ENCODE peak calls at places on chromosomes 3 and 15, in ten cellular contexts. A, L, G, U, S, Y, Q, M, H and C are unnamed samples.

GRCh38 chr15:63348392-63348791 is 33.3 kb downstream of the CA12 start:
- ATAC-seq in A (no peak), L (no peak), G (no peak), U (no peak), S (no peak), Y (no peak), Q (no peak), M (peak), H (peak), C (peak)

GRCh38 chr3:169953462-169954141 is 13.0 kb upstream of the SEC62 start:
- ATAC-seq in A (no peak), L (peak), G (no peak), U (peak), S (no peak), Y (no peak), Q (no peak), M (peak), H (no peak), C (no peak)

GRCh38 chr3:106126016-106126525 is 257.3 kb upstream of the CBLB start:
- ATAC-seq in A (no peak), L (no peak), G (no peak), U (no peak), S (no peak), Y (no peak), Q (no peak), M (no peak), H (no peak), C (no peak)

GRCh38 chr15:96324192-96324895 is 6.2 kb upstream of the NR2F2 start:
- ATAC-seq in A (no peak), L (no peak), G (no peak), U (no peak), S (no peak), Y (no peak), Q (no peak), M (no peak), H (no peak), C (no peak)

GRCh38 chr15:60374209-60374608 is 23.6 kb downstream of the ANXA2 start:
- ATAC-seq in A (no peak), L (no peak), G (no peak), U (no peak), S (no peak), Y (no peak), Q (no peak), M (no peak), H (no peak), C (no peak)

GRCh38 chr3:186512570-186513302 is 31.4 kb downstream of the CRYGS start:
- ATAC-seq in A (no peak), L (no peak), G (no peak), U (no peak), S (no peak), Y (peak), Q (no peak), M (no peak), H (no peak), C (no peak)

GRCh38 chr15:72278737-72279136 is 6.4 kb upstream of the PARP6 start:
- ATAC-seq in A (no peak), L (no peak), G (no peak), U (no peak), S (no peak), Y (no peak), Q (no peak), M (peak), H (no peak), C (no peak)

GRCh38 chr15:78000927-78001249 is 76.6 kb downstream of the TBC1D2B start:
- ATAC-seq in A (no peak), L (no peak), G (no peak), U (no peak), S (no peak), Y (no peak), Q (no peak), M (no peak), H (no peak), C (no peak)

GRCh38 chr3:52682016-52682415 is 3.7 kb downstream of the PBRM1 start:
- ATAC-seq in A (no peak), L (peak), G (no peak), U (no peak), S (peak), Y (peak), Q (no peak), M (peak), H (peak), C (no peak)

GRCh38 chr3:59150039-59150438 is 100.2 kb upstream of the CFAP20DC start:
- ATAC-seq in A (no peak), L (no peak), G (no peak), U (no peak), S (peak), Y (no peak), Q (no peak), M (no peak), H (no peak), C (no peak)

GRCh38 chr3:69082805-69083204 is 1.9 kb upstream of the ARL6IP5 start:
- ATAC-seq in A (no peak), L (peak), G (peak), U (peak), S (no peak), Y (no peak), Q (peak), M (peak), H (peak), C (no peak)

GRCh38 chr3:49279376-49279775 is 2.3 kb upstream of the C3orf62 start:
- ATAC-seq in A (no peak), L (no peak), G (no peak), U (no peak), S (no peak), Y (no peak), Q (no peak), M (no peak), H (peak), C (no peak)

GRCh38 chr15:49103002-49103401 is 52.4 kb downstream of the COPS2 start:
- ATAC-seq in A (no peak), L (peak), G (no peak), U (no peak), S (no peak), Y (no peak), Q (no peak), M (no peak), H (no peak), C (no peak)

GRCh38 chr15:90816401-90817116 is 51.8 kb upstream of the FURIN start:
- ATAC-seq in A (no peak), L (no peak), G (peak), U (peak), S (no peak), Y (no peak), Q (peak), M (no peak), H (no peak), C (no peak)

GRCh38 chr3:171732741-171733140 is 77.5 kb downstream of the PLD1 start:
- ATAC-seq in A (no peak), L (no peak), G (no peak), U (no peak), S (no peak), Y (no peak), Q (no peak), M (no peak), H (no peak), C (no peak)

GRCh38 chr15:74776851-74777768 is 4.8 kb upstream of the CSK start:
- ATAC-seq in A (peak), L (peak), G (peak), U (peak), S (peak), Y (peak), Q (peak), M (peak), H (peak), C (no peak)

GRCh38 chr3:119604878-119605277 is 7.2 kb downstream of the PLA1A start:
- ATAC-seq in A (no peak), L (peak), G (no peak), U (peak), S (no peak), Y (no peak), Q (no peak), M (no peak), H (no peak), C (no peak)

GRCh38 chr3:141123677-141124410 is 72.7 kb downstream of the SPSB4 start:
- ATAC-seq in A (peak), L (no peak), G (no peak), U (no peak), S (no peak), Y (no peak), Q (no peak), M (no peak), H (peak), C (no peak)

GRCh38 chr15:58420579-58421043 is 11.2 kb upstream of the LIPC start:
- ATAC-seq in A (no peak), L (peak), G (no peak), U (peak), S (no peak), Y (peak), Q (no peak), M (peak), H (no peak), C (no peak)

GRCh38 chr15:78082106-78082742 is 4.7 kb upstream of the TBC1D2B start:
- ATAC-seq in A (peak), L (peak), G (no peak), U (no peak), S (no peak), Y (peak), Q (no peak), M (peak), H (peak), C (peak)

GRCh38 chr3:195197764-195198423 is 73.1 kb downstream of the XXYLT1 start:
- ATAC-seq in A (no peak), L (no peak), G (no peak), U (no peak), S (no peak), Y (no peak), Q (no peak), M (no peak), H (peak), C (no peak)